ENCODE peak calls at places on chromosome 14, in eight cellular contexts. One of them, this sample, is unnamed. For H3K4me1, the result is how much of the 10 kb centered on the place peaks cover.

GRCh38 chr14:22689186-22689585 is 45.0 kb upstream of the OR6J1 start:
- DNase-seq in aorta: no peak
- DNase-seq in uterus: peak
- DNase-seq in psoas muscle: no peak
- DNase-seq in IMR-90: peak
- DNase-seq in ovary: no peak
- DNase-seq in A549: no peak
- DNase-seq in mammary epithelial cell: peak
- DNase-seq in this sample: no peak

GRCh38 chr14:103716091-103716801 is 636 bp downstream of the ZFYVE21 start:
- DNase-seq in aorta: peak
- DNase-seq in uterus: peak
- DNase-seq in psoas muscle: peak
- DNase-seq in IMR-90: no peak
- DNase-seq in ovary: peak
- DNase-seq in A549: peak
- DNase-seq in mammary epithelial cell: no peak
- DNase-seq in this sample: no peak

GRCh38 chr14:100246809-100247428 is 8.0 kb downstream of the YY1 start:
- DNase-seq in aorta: no peak
- DNase-seq in uterus: no peak
- DNase-seq in psoas muscle: no peak
- DNase-seq in IMR-90: peak
- DNase-seq in ovary: no peak
- DNase-seq in A549: peak
- DNase-seq in mammary epithelial cell: peak
- DNase-seq in this sample: no peak

GRCh38 chr14:31854508-31855075 is 222.5 kb upstream of the ARHGAP5 start:
- DNase-seq in aorta: no peak
- DNase-seq in uterus: no peak
- DNase-seq in psoas muscle: no peak
- DNase-seq in IMR-90: no peak
- DNase-seq in ovary: no peak
- DNase-seq in A549: no peak
- DNase-seq in mammary epithelial cell: no peak
- DNase-seq in this sample: no peak

GRCh38 chr14:103372552-103373304 is 12.5 kb upstream of the MARK3 start:
- DNase-seq in aorta: peak
- DNase-seq in uterus: no peak
- DNase-seq in psoas muscle: peak
- DNase-seq in IMR-90: peak
- DNase-seq in ovary: no peak
- DNase-seq in A549: peak
- DNase-seq in mammary epithelial cell: peak
- DNase-seq in this sample: no peak

GRCh38 chr14:77302926-77303325 is 17.8 kb downstream of the POMT2 start:
- DNase-seq in aorta: no peak
- DNase-seq in uterus: no peak
- DNase-seq in psoas muscle: no peak
- DNase-seq in IMR-90: peak
- DNase-seq in ovary: no peak
- DNase-seq in A549: peak
- DNase-seq in mammary epithelial cell: peak
- DNase-seq in this sample: no peak

GRCh38 chr14:85010186-85010585 is 519.8 kb upstream of the FLRT2 start:
- DNase-seq in aorta: no peak
- DNase-seq in uterus: no peak
- DNase-seq in psoas muscle: no peak
- DNase-seq in IMR-90: no peak
- DNase-seq in ovary: no peak
- DNase-seq in A549: no peak
- DNase-seq in mammary epithelial cell: peak
- DNase-seq in this sample: no peak

GRCh38 chr14:102927878-102928411 is 5.5 kb downstream of the AMN start:
- DNase-seq in aorta: peak
- DNase-seq in uterus: no peak
- DNase-seq in psoas muscle: no peak
- DNase-seq in IMR-90: no peak
- DNase-seq in ovary: no peak
- DNase-seq in A549: no peak
- DNase-seq in mammary epithelial cell: no peak
- DNase-seq in this sample: no peak

GRCh38 chr14:99468836-99469592 is 11.6 kb downstream of the SETD3 start:
- DNase-seq in aorta: no peak
- DNase-seq in uterus: no peak
- DNase-seq in psoas muscle: no peak
- DNase-seq in IMR-90: peak
- DNase-seq in ovary: no peak
- DNase-seq in A549: no peak
- DNase-seq in mammary epithelial cell: no peak
- DNase-seq in this sample: no peak

GRCh38 chr14:64218344-64219240 is 75.6 kb downstream of the ESR2 start:
- DNase-seq in aorta: no peak
- DNase-seq in uterus: no peak
- DNase-seq in psoas muscle: no peak
- DNase-seq in IMR-90: no peak
- DNase-seq in ovary: no peak
- DNase-seq in A549: no peak
- DNase-seq in mammary epithelial cell: no peak
- DNase-seq in this sample: peak

GRCh38 chr14:103127861-103128598 is 4.8 kb downstream of the TNFAIP2 start:
- DNase-seq in aorta: peak
- DNase-seq in uterus: no peak
- DNase-seq in psoas muscle: no peak
- DNase-seq in IMR-90: no peak
- DNase-seq in ovary: peak
- DNase-seq in A549: no peak
- DNase-seq in mammary epithelial cell: no peak
- DNase-seq in this sample: no peak

GRCh38 chr14:34650786-34651584 is 21.0 kb upstream of the SNX6 start:
- DNase-seq in aorta: no peak
- DNase-seq in uterus: no peak
- DNase-seq in psoas muscle: peak
- DNase-seq in IMR-90: peak
- DNase-seq in ovary: peak
- DNase-seq in A549: peak
- DNase-seq in mammary epithelial cell: peak
- DNase-seq in this sample: no peak

GRCh38 chr14:64212666-64213065 is 81.5 kb downstream of the ESR2 start:
- DNase-seq in aorta: no peak
- DNase-seq in uterus: no peak
- DNase-seq in psoas muscle: no peak
- DNase-seq in IMR-90: peak
- DNase-seq in ovary: no peak
- DNase-seq in A549: no peak
- DNase-seq in mammary epithelial cell: no peak
- DNase-seq in this sample: no peak

GRCh38 chr14:55889124-55889523 is 229.1 kb upstream of the PELI2 start:
- DNase-seq in aorta: no peak
- DNase-seq in uterus: no peak
- DNase-seq in psoas muscle: no peak
- DNase-seq in IMR-90: no peak
- DNase-seq in ovary: no peak
- DNase-seq in A549: peak
- DNase-seq in mammary epithelial cell: peak
- DNase-seq in this sample: no peak

GRCh38 chr14:72613196-72613974 is 280.5 kb downstream of the DPF3 start:
- DNase-seq in aorta: peak
- DNase-seq in uterus: peak
- DNase-seq in psoas muscle: peak
- DNase-seq in IMR-90: no peak
- DNase-seq in ovary: peak
- DNase-seq in A549: no peak
- DNase-seq in mammary epithelial cell: no peak
- DNase-seq in this sample: peak

GRCh38 chr14:32201816-32202467 is at the start of gene RNU6-7:
- DNase-seq in aorta: peak
- DNase-seq in uterus: peak
- DNase-seq in psoas muscle: peak
- DNase-seq in IMR-90: peak
- DNase-seq in ovary: peak
- DNase-seq in A549: no peak
- DNase-seq in mammary epithelial cell: peak
- DNase-seq in this sample: peak

GRCh38 chr14:74570696-74571095 is 41.3 kb downstream of the LTBP2 start:
- DNase-seq in aorta: peak
- DNase-seq in uterus: no peak
- DNase-seq in psoas muscle: no peak
- DNase-seq in IMR-90: no peak
- DNase-seq in ovary: no peak
- DNase-seq in A549: no peak
- DNase-seq in mammary epithelial cell: peak
- DNase-seq in this sample: no peak
- H3K4me1 ChIP-seq in aorta: under half
- H3K4me1 ChIP-seq in uterus: under half
- H3K4me1 ChIP-seq in psoas muscle: under half
- H3K4me1 ChIP-seq in IMR-90: half or more
- H3K4me1 ChIP-seq in ovary: under half
- H3K4me1 ChIP-seq in A549: half or more
- H3K4me1 ChIP-seq in mammary epithelial cell: half or more
- H3K4me1 ChIP-seq in this sample: under half

DNA sequence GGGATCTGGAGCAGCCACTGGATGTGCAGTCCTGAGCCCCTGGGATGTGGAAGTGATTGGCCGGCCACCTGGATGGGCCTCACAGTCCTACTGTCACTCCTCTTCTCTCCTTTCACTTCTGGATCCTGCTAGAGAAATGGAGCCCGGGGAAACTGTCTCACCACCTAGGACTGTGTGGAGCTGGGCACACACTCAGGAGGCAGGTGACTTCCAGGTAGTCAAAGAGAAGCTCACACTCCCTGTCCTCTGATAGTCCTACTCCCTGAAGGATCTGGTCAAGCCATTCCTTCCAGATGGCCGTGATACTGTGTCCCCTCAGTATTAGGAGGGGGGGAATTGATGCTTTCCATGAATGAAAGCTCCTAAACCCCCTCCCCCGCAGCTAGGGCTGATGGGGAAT is 201.1 kb downstream of the ZFP36L1 start:
- DNase-seq in aorta: no peak
- DNase-seq in uterus: no peak
- DNase-seq in psoas muscle: no peak
- DNase-seq in IMR-90: no peak
- DNase-seq in ovary: no peak
- DNase-seq in A549: no peak
- DNase-seq in mammary epithelial cell: no peak
- DNase-seq in this sample: no peak
- H3K4me1 ChIP-seq in aorta: under half
- H3K4me1 ChIP-seq in uterus: under half
- H3K4me1 ChIP-seq in psoas muscle: under half
- H3K4me1 ChIP-seq in IMR-90: under half
- H3K4me1 ChIP-seq in ovary: under half
- H3K4me1 ChIP-seq in A549: under half
- H3K4me1 ChIP-seq in mammary epithelial cell: under half
- H3K4me1 ChIP-seq in this sample: under half

DNA sequence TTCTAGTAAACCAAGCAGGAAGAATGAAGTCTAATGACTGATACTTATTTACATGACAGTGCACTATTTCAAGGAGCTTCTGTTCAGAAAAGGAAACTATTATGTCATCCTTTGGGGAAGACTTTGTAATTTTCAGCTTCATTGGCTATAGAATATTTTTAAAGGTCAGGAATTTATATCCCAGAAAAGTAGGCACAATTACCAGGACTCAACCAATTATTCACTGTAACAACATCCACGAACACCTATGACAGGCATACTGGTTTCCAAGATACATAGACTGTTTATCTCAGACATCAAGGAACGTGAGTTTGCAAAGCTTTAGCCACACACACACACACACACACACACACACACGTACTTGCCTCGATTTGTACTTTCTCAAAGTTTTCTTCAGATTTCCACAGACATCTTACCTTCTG is 23.2 kb downstream of the OR6S1 start:
- DNase-seq in aorta: no peak
- DNase-seq in uterus: no peak
- DNase-seq in psoas muscle: no peak
- DNase-seq in IMR-90: no peak
- DNase-seq in ovary: no peak
- DNase-seq in A549: no peak
- DNase-seq in mammary epithelial cell: no peak
- DNase-seq in this sample: no peak
- H3K4me1 ChIP-seq in aorta: under half
- H3K4me1 ChIP-seq in uterus: under half
- H3K4me1 ChIP-seq in psoas muscle: under half
- H3K4me1 ChIP-seq in IMR-90: under half
- H3K4me1 ChIP-seq in ovary: under half
- H3K4me1 ChIP-seq in A549: under half
- H3K4me1 ChIP-seq in mammary epithelial cell: under half
- H3K4me1 ChIP-seq in this sample: under half

GRCh38 chr14:69660344-69661193 is 49.2 kb downstream of the SUSD6 start:
- DNase-seq in aorta: no peak
- DNase-seq in uterus: no peak
- DNase-seq in psoas muscle: no peak
- DNase-seq in IMR-90: no peak
- DNase-seq in ovary: no peak
- DNase-seq in A549: no peak
- DNase-seq in mammary epithelial cell: no peak
- DNase-seq in this sample: no peak

GRCh38 chr14:69657961-69658360 is 46.6 kb downstream of the SUSD6 start:
- DNase-seq in aorta: no peak
- DNase-seq in uterus: no peak
- DNase-seq in psoas muscle: no peak
- DNase-seq in IMR-90: peak
- DNase-seq in ovary: no peak
- DNase-seq in A549: no peak
- DNase-seq in mammary epithelial cell: peak
- DNase-seq in this sample: no peak

GRCh38 chr14:69661194-69661537 is 49.8 kb downstream of the SUSD6 start:
- DNase-seq in aorta: no peak
- DNase-seq in uterus: no peak
- DNase-seq in psoas muscle: no peak
- DNase-seq in IMR-90: no peak
- DNase-seq in ovary: no peak
- DNase-seq in A549: no peak
- DNase-seq in mammary epithelial cell: no peak
- DNase-seq in this sample: no peak

GRCh38 chr14:69662636-69663321 is 51.4 kb downstream of the SUSD6 start:
- DNase-seq in aorta: no peak
- DNase-seq in uterus: no peak
- DNase-seq in psoas muscle: no peak
- DNase-seq in IMR-90: no peak
- DNase-seq in ovary: no peak
- DNase-seq in A549: no peak
- DNase-seq in mammary epithelial cell: no peak
- DNase-seq in this sample: no peak

DNA sequence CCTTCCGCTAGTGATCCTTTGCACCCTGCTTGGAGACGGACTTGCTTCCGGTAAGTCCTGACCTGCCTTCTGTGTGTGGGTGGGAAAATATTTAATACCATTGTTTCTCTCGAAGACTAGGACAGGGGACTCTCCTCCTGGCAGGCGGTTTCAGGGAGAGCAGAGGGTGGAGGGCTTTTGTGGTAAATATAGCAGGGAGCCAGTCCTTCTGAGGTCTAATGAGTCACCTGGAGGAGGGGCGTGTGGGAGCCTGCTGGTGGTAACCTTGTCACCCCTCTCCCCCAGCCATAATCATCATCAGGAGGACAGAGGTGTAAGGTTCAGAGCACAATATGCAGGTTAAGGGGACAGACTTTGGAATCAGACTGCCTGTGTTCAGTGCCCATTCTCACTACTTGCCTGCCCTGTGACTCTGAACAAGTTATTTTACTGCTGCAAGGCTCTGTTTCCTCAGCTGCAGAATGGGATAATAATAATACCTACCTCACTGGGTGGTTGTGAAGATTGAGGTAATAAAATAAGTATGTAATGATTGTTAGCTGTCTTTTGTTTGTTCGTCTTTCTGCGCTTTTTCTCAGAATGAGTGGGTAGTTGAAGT is 47.4 kb downstream of the SUSD6 start:
- DNase-seq in aorta: no peak
- DNase-seq in uterus: no peak
- DNase-seq in psoas muscle: no peak
- DNase-seq in IMR-90: peak
- DNase-seq in ovary: no peak
- DNase-seq in A549: no peak
- DNase-seq in mammary epithelial cell: peak
- DNase-seq in this sample: no peak
- H3K4me1 ChIP-seq in aorta: under half
- H3K4me1 ChIP-seq in uterus: under half
- H3K4me1 ChIP-seq in psoas muscle: half or more
- H3K4me1 ChIP-seq in IMR-90: under half
- H3K4me1 ChIP-seq in ovary: under half
- H3K4me1 ChIP-seq in A549: half or more
- H3K4me1 ChIP-seq in mammary epithelial cell: half or more
- H3K4me1 ChIP-seq in this sample: half or more

This sample was measured in heart left ventricle.